ENCODE peak calls at places on chromosomes 5 and 9, in seven cellular contexts. M, H, W, Z, T, F and J are unnamed samples. For H3K9me3, the result is how much of the 10 kb centered on the place peaks cover.

GRCh38 chr9:2271426-2271825 is 256.3 kb downstream of the SMARCA2 start:
- DNase-seq in H (no peak), Z (no peak), M (no peak), F (peak), T (peak), W (no peak), J (no peak)

GRCh38 chr5:60972225-60972624 is 27.2 kb downstream of the NDUFAF2 start:
- DNase-seq in H (no peak), M (no peak), T (no peak), F (no peak), W (no peak), Z (no peak), J (no peak)

GRCh38 chr5:82165740-82166530 is 112.2 kb downstream of the RPS23 start:
- DNase-seq in M (no peak), Z (peak), F (peak), T (peak), H (peak), W (peak), J (peak)

GRCh38 chr9:71446499-71447411 is 321.6 kb downstream of the CEMIP2 start:
- DNase-seq in F (peak), M (no peak), T (peak), Z (peak), H (peak), W (peak), J (peak)

GRCh38 chr5:65927497-65928340 is 1.3 kb downstream of the ERBIN start:
- DNase-seq in F (peak), M (no peak), T (peak), H (peak), W (no peak), Z (peak), J (peak)

GRCh38 chr9:1261879-1262278 is 211.7 kb downstream of the DMRT2 start:
- DNase-seq in W (no peak), Z (no peak), H (no peak), F (no peak), M (no peak), T (no peak), J (no peak)

GRCh38 chr5:96741911-96742310 is 65.8 kb downstream of the ERAP1 start:
- DNase-seq in M (no peak), H (no peak), F (no peak), T (no peak), W (no peak), Z (no peak), J (no peak)

GRCh38 chr5:39998518-39998917 is 573.7 kb upstream of the DAB2 start:
- DNase-seq in T (no peak), M (no peak), H (no peak), F (no peak), W (no peak), Z (no peak), J (no peak)

GRCh38 chr9:105447814-105448812 is at the start of gene FSD1L:
- DNase-seq in W (peak), F (peak), Z (peak), H (peak), T (peak), M (peak), J (peak)

GRCh38 chr5:59732806-59733205 is 160.7 kb downstream of the PDE4D start:
- DNase-seq in F (no peak), W (no peak), T (no peak), H (no peak), M (no peak), Z (no peak), J (no peak)
- H3K4me3 ChIP-seq in F (no peak), W (no peak), T (no peak), H (no peak), M (no peak), Z (no peak), J (no peak)

GRCh38 chr5:28666075-28666474 is 1627.7 kb upstream of the CDH9 start:
- DNase-seq in M (no peak), W (no peak), T (no peak), F (no peak), H (no peak), Z (no peak), J (no peak)
- H3K9me3 ChIP-seq in M (under half), W (under half), T (under half), F (under half), H (under half), Z (under half), J (under half)

GRCh38 chr5:154970759-154971158 is 29.9 kb downstream of the MRPL22 start:
- DNase-seq in F (peak), Z (no peak), W (no peak), M (no peak), T (no peak), H (no peak), J (no peak)
- H3K4me3 ChIP-seq in F (no peak), Z (no peak), W (no peak), M (no peak), T (no peak), H (no peak), J (no peak)

GRCh38 chr5:141363952-141364660 is at the start of gene PCDHGA5:
- DNase-seq in Z (no peak), T (no peak), F (peak), H (no peak), W (no peak), M (no peak), J (no peak)
- H3K9me3 ChIP-seq in Z (under half), T (under half), F (under half), H (under half), W (under half), M (under half), J (under half)

DNA sequence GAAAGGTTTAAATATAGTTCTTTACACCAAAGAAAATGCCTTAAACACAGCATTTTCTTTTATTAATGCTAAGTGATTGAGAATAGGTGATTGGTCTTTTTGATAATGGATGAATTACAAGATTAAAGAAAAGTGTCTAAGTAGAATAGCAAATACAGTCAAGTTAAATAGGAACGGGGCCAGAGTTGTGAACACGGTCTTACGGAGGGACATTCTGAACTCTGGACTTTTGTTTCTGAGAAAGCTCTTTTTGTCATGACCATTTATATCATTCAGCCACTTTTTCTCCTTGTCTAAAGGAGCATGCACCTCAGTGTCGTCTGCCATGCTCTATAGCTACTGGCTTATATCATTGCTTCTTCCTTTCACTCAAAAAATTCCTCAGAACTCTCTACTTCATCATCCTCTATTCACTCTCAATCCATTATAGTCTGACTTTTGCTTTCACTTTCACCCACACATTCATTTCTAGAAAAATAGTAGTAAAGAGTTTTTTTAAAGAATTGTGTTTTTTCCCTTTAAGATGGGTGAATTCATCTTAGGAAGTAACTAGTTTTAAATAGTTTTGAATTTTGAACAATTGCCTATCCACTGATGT is 263.0 kb upstream of the FBXL7 start:
- DNase-seq in T (no peak), H (no peak), W (no peak), F (no peak), Z (no peak), M (no peak), J (no peak)
- H3K4me3 ChIP-seq in T (peak), H (no peak), W (no peak), F (no peak), Z (no peak), M (no peak), J (no peak)

GRCh38 chr5:139379626-139380449 is 3.3 kb downstream of the SLC23A1 start:
- DNase-seq in M (no peak), Z (no peak), W (no peak), H (no peak), F (no peak), T (no peak), J (no peak)
- H3K9me3 ChIP-seq in M (under half), Z (under half), W (under half), H (under half), F (under half), T (under half), J (under half)

GRCh38 chr9:34372598-34373011 is 4.1 kb downstream of the MYORG start:
- DNase-seq in M (no peak), Z (no peak), F (no peak), H (no peak), W (no peak), T (no peak), J (no peak)

GRCh38 chr9:34374339-34374738 is 2.4 kb downstream of the MYORG start:
- DNase-seq in F (no peak), H (no peak), T (no peak), Z (no peak), W (no peak), M (no peak), J (no peak)

GRCh38 chr9:34374905-34375552 is 1.7 kb downstream of the MYORG start:
- DNase-seq in T (no peak), W (no peak), H (no peak), Z (no peak), F (no peak), M (no peak), J (peak)

GRCh38 chr9:34371886-34372597 is 4.7 kb downstream of the MYORG start:
- DNase-seq in M (no peak), H (no peak), Z (no peak), F (no peak), W (no peak), T (no peak), J (no peak)

GRCh38 chr9:34373749-34374148 is 2.9 kb downstream of the MYORG start:
- DNase-seq in T (peak), F (no peak), H (no peak), M (no peak), Z (no peak), W (no peak), J (no peak)
- H3K4me3 ChIP-seq in T (no peak), F (no peak), H (no peak), M (no peak), Z (no peak), W (no peak), J (no peak)